ENCODE peak calls at places on chromosomes 16 and 17, in four cellular contexts. K is HepG2, S is upper lobe of left lung, L is GM12878. H is an unnamed sample. For H3K4me1, the result is how much of the 10 kb centered on the place peaks cover.

GRCh38 chr17:6456914-6457687 is 12.8 kb downstream of the PIMREG start:
- ATAC-seq in K (peak), S (no peak), L (no peak), H (peak)

GRCh38 chr17:82217120-82217529 is 4.5 kb upstream of the CCDC57 start:
- ATAC-seq in K (peak), S (peak), L (no peak), H (no peak)

GRCh38 chr17:40318835-40319332 is 9.9 kb downstream of the RARA start:
- ATAC-seq in K (no peak), S (no peak), L (no peak), H (no peak)

GRCh38 chr17:8426094-8426720 is 9.5 kb upstream of the NDEL1 start:
- ATAC-seq in K (no peak), S (no peak), L (no peak), H (no peak)

GRCh38 chr17:880074-880870 is 98.1 kb downstream of the MRM3 start:
- ATAC-seq in K (no peak), S (peak), L (no peak), H (no peak)

GRCh38 chr16:74862743-74863244 is 88.2 kb upstream of the FA2H start:
- ATAC-seq in K (peak), S (peak), L (peak), H (no peak)

GRCh38 chr17:9051561-9051960 is 30.3 kb downstream of the NTN1 start:
- ATAC-seq in K (no peak), S (no peak), L (no peak), H (no peak)

GRCh38 chr16:70790815-70791214 is 10.1 kb downstream of the VAC14 start:
- ATAC-seq in K (no peak), S (no peak), L (no peak), H (no peak)

GRCh38 chr16:20987049-20987448 is 86.5 kb downstream of the LYRM1 start:
- ATAC-seq in K (no peak), S (no peak), L (no peak), H (no peak)

GRCh38 chr16:28991687-28992086 is 6.8 kb downstream of the LAT start:
- ATAC-seq in K (peak), S (no peak), L (no peak), H (no peak)

GRCh38 chr17:19453296-19453695 is 42.3 kb downstream of the RNF112 start:
- ATAC-seq in K (no peak), S (no peak), L (no peak), H (no peak)

GRCh38 chr17:62987136-62987535 is 21.1 kb downstream of the TANC2 start:
- ATAC-seq in K (no peak), S (no peak), L (no peak), H (no peak)

GRCh38 chr16:30430428-30430970 is 669 bp upstream of the DCTPP1 start:
- ATAC-seq in K (peak), S (peak), L (peak), H (peak)
- TF ChIP-seq CTCF in K (peak), S (no peak), L (no peak), H (no peak)

DNA sequence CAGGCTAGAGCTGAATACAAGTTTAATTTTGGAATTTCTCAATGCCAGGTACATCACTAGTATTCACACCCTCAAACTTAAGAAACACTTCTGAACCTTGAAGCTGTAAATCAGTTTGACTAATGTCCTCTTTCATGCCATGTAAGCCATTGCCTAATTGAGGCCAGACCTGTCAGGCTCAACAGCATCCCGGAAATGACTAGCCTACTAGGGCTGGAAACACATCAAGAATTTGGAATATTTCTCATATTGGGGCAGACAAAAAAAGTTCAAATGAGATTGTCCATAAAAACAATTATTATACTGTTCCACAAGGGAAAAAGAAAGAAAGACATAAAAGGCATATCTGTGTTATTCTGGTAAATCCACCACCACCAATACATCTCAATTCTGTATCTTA is 1.7 kb downstream of the USP32 start:
- ATAC-seq in K (no peak), S (no peak), L (no peak), H (no peak)
- TF ChIP-seq EP300 in K (no peak), S (no peak), L (no peak), H (no peak)

DNA sequence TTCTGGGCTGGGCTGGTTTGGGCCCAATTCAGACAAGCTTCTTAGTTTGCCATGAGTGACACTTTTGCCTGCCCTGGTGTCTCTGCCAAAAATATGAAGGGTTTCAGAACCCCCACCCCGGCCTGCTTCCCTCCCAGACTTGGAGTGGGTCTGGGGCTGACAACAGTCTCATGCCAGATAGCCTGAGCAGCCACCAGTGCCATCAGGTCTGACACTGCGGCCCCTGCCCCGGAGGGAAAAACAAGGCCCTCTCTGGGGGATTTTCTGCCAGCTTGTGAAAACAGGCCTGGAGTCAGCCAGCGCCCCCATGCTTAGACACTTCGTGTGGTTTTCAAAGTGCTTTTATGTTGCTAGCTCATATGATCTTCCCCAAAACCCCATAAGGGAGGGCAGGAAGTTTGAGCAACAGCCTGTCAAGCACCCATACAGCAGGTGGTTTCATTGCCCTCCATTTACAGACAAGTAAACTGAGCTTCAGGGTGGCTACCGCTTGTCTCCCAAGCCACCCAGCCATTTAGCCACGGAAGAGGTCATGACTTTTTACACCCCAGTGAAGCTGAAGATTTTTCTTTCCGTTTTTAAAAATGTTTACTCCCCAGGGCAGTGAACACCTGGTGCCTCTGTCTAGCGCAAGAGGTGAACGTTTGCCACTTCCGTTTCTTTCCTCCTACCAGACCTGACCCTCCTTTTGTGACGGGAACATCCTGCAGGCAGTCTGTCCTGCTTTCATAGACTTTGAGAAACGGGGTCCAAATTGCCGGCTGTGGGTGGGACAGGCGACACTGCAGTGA is 300.6 kb downstream of the SEC14L1 start:
- ATAC-seq in K (no peak), S (no peak), L (peak), H (no peak)
- H3K4me1 ChIP-seq in K (under half), S (half or more), L (half or more), H (under half)

DNA sequence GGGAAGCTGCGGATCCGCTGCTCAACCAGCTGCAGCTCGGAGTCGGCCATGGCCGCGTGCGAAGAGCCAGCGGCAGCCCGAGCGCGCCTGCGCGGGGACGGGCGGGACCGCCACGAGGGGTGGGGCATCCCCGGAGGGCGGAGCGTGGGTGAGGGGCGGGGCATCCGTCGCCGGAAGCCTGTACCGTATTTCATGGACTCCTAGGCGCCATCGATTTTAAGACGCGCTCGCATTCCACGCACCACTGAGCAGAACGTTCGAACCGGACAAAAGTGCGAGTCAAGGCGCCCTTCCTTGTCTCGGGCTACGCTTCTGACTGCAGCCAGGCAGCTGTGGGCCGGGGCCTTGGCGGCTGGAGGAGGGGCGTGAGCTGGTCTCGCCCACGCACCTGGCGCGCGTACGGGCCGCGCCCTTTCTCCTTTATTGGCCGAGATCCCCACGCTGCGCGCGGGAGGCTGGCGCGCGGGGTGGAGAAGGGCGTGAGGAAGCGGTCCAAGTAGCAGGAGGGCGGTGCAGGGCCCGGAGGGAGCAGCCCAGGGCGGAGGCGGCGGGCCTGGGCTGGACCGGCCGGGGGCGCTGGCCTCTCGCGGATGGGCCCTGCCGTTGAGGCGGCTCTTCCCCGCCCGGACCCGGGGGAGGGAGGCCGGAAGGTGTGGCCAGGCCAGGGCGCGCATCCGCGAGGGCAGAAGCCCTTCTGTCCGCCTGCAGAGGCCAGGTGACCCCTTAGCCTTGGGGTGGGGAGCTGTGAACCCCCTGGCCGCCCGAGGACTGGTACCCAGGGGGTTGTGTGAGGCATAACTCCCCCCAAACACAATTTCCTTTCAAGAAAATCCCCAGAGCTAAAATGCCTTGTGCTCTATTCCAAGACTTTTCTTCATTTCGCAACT is at the start of gene APRT:
- ATAC-seq in K (peak), S (peak), L (peak), H (peak)
- TF ChIP-seq CTCF in K (peak), S (peak), L (peak), H (no peak)

GRCh38 chr16:24538756-24539294 is 541 bp upstream of the RBBP6 start:
- ATAC-seq in K (peak), S (peak), L (no peak), H (peak)
- TF ChIP-seq EP300 in K (no peak), S (no peak), L (no peak), H (no peak)

GRCh38 chr16:86585821-86586611 is 7.7 kb downstream of the FOXL1 start:
- ATAC-seq in K (no peak), S (no peak), L (no peak), H (no peak)
- H3K4me1 ChIP-seq in K (under half), S (under half), L (under half), H (under half)

GRCh38 chr17:64129515-64129764 is 504 bp downstream of the ERN1 start:
- ATAC-seq in K (no peak), S (no peak), L (no peak), H (no peak)

GRCh38 chr17:64128787-64129514 is 993 bp downstream of the ERN1 start:
- ATAC-seq in K (no peak), S (no peak), L (no peak), H (no peak)

GRCh38 chr17:64131606-64132270 is 1.8 kb upstream of the ERN1 start:
- ATAC-seq in K (no peak), S (no peak), L (peak), H (no peak)

GRCh38 chr17:64129765-64130558 is at the start of gene ERN1:
- ATAC-seq in K (peak), S (peak), L (peak), H (peak)

GRCh38 chr17:64130559-64131001 is 636 bp upstream of the ERN1 start:
- ATAC-seq in K (no peak), S (peak), L (peak), H (peak)
- TF ChIP-seq CTCF in K (no peak), S (no peak), L (no peak), H (no peak)

DNA sequence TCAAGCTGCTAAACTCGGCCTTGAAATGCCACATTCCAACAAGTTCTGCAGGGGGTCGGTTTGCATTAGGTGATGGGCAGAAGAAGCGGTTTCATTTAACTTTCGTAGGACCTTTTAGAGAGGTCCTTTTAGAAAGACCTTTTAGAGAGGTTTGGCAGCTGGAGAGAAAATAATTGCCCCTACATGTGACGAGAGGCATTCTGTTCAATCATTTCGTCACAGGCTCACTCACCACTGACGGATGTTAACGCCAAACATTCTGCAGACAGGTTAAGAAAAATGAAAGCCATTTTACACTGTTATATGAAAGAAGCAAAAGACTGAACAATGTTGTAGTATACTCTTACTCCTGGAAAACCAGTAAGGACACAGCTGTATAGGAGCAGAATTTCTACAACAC is 76.5 kb upstream of the ZNF423 start:
- ATAC-seq in K (no peak), S (no peak), L (no peak), H (no peak)
- TF ChIP-seq EP300 in K (no peak), S (no peak), L (no peak), H (no peak)

GRCh38 chr16:14374451-14375131 is 255.5 kb downstream of the PARN start:
- ATAC-seq in K (peak), S (no peak), L (peak), H (no peak)

GRCh38 chr16:14375132-14375491 is 254.9 kb downstream of the PARN start:
- ATAC-seq in K (no peak), S (no peak), L (no peak), H (no peak)

GRCh38 chr16:14378131-14378551 is 251.9 kb downstream of the PARN start:
- ATAC-seq in K (peak), S (no peak), L (peak), H (no peak)

GRCh38 chr16:14378684-14379467 is 251.2 kb downstream of the PARN start:
- ATAC-seq in K (peak), S (peak), L (peak), H (no peak)

GRCh38 chr16:14377326-14377725 is 252.7 kb downstream of the PARN start:
- ATAC-seq in K (no peak), S (no peak), L (no peak), H (no peak)
- H3K4me1 ChIP-seq in K (half or more), S (under half), L (under half), H (under half)

H was measured in gastroesophageal sphincter.